ENCODE peak calls at places on chromosomes 16 and 17, in eight cellular contexts. I, C, P, O, X, B, S and K are unnamed samples.

GRCh38 chr17:79850571-79851460 is 11.6 kb upstream of the CBX4 start:
- DNase-seq in B (no peak), O (no peak), C (no peak), S (no peak), P (no peak), X (peak), I (peak), K (peak)

GRCh38 chr17:77214743-77215142 is 74.0 kb downstream of the SEC14L1 start:
- DNase-seq in X (no peak), O (peak), B (peak), C (no peak), I (peak), S (peak), P (no peak), K (no peak)

GRCh38 chr17:74924250-74924948 is at the start of gene OTOP2:
- DNase-seq in S (no peak), I (no peak), P (no peak), X (peak), B (no peak), O (peak), C (no peak), K (no peak)

GRCh38 chr16:80015566-80015965 is 415.0 kb upstream of the MAF start:
- DNase-seq in S (no peak), C (no peak), X (no peak), I (no peak), B (no peak), O (no peak), P (no peak), K (no peak)

GRCh38 chr16:85055503-85056210 is 28.1 kb downstream of the KIAA0513 start:
- DNase-seq in B (no peak), O (peak), S (peak), X (no peak), P (peak), I (peak), C (peak), K (peak)

GRCh38 chr16:35506018-35506897 is 2046.8 kb downstream of the TP53TG3F start:
- DNase-seq in B (no peak), X (peak), C (no peak), O (no peak), P (no peak), I (no peak), S (no peak), K (no peak)

GRCh38 chr17:74491645-74492044 is 25.2 kb downstream of the CD300A start:
- DNase-seq in X (no peak), P (no peak), O (no peak), B (no peak), S (no peak), C (no peak), I (no peak), K (no peak)

GRCh38 chr16:30112197-30113030 is 923 bp downstream of the GDPD3 start:
- DNase-seq in S (no peak), C (peak), B (peak), X (peak), O (peak), I (no peak), P (no peak), K (no peak)

GRCh38 chr16:70769131-70769530 is 31.8 kb downstream of the VAC14 start:
- DNase-seq in B (no peak), P (no peak), X (peak), O (no peak), C (no peak), I (no peak), S (no peak), K (no peak)

GRCh38 chr16:74485916-74486315 is 64.6 kb upstream of the CLEC18B start:
- DNase-seq in P (no peak), B (no peak), X (no peak), C (no peak), I (no peak), S (no peak), O (no peak), K (no peak)

GRCh38 chr16:80751167-80751566 is 53.2 kb downstream of the CDYL2 start:
- DNase-seq in S (no peak), P (no peak), X (no peak), I (no peak), C (no peak), O (no peak), B (no peak), K (peak)

GRCh38 chr17:17581509-17581908 is 10.0 kb downstream of the PEMT start:
- DNase-seq in B (no peak), P (no peak), I (no peak), X (no peak), O (no peak), C (no peak), S (no peak), K (no peak)

GRCh38 chr17:58247511-58248363 is 9.4 kb downstream of the LPO start:
- DNase-seq in X (no peak), O (no peak), S (no peak), B (no peak), P (no peak), C (no peak), I (no peak), K (no peak)

GRCh38 chr16:4217246-4218131 is 24.4 kb downstream of the SRL start:
- DNase-seq in P (no peak), I (no peak), S (no peak), B (peak), C (no peak), X (no peak), O (peak), K (no peak)

GRCh38 chr17:27849474-27850185 is 43.5 kb downstream of the LYRM9 start:
- DNase-seq in I (no peak), O (no peak), X (no peak), B (no peak), S (no peak), C (no peak), P (no peak), K (no peak)

GRCh38 chr17:44610871-44611270 is 45.4 kb upstream of the MEIOC start:
- DNase-seq in P (no peak), O (no peak), I (no peak), X (no peak), S (no peak), B (no peak), C (no peak), K (peak)

GRCh38 chr16:23801387-23801786 is 34.4 kb upstream of the PRKCB start:
- DNase-seq in O (peak), S (peak), P (peak), B (peak), X (peak), I (peak), C (peak), K (peak)

GRCh38 chr16:76683051-76683450 is 405.9 kb downstream of the CNTNAP4 start:
- DNase-seq in P (no peak), S (no peak), B (no peak), O (no peak), C (no peak), X (no peak), I (no peak), K (no peak)

GRCh38 chr17:74864866-74865395 is 5.2 kb upstream of the GRIN2C start:
- DNase-seq in O (peak), P (no peak), S (peak), I (peak), X (peak), B (peak), C (peak), K (peak)

GRCh38 chr16:4556580-4556979 is 440 bp downstream of the C16orf96 start:
- DNase-seq in P (no peak), I (no peak), B (no peak), C (no peak), O (no peak), X (peak), S (no peak), K (no peak)

GRCh38 chr17:42031584-42031983 is 11.7 kb downstream of the NKIRAS2 start:
- DNase-seq in S (no peak), X (no peak), O (no peak), B (no peak), C (no peak), I (no peak), P (no peak), K (no peak)

GRCh38 chr17:37490638-37491614 is 1.2 kb downstream of the DUSP14 start:
- DNase-seq in C (no peak), B (peak), X (no peak), O (peak), S (peak), P (no peak), I (peak), K (peak)

GRCh38 chr17:83193336-83194188 is 114.2 kb downstream of the METRNL start:
- DNase-seq in O (no peak), I (peak), B (no peak), C (no peak), S (no peak), X (peak), P (no peak), K (no peak)

GRCh38 chr16:11560701-11561439 is 25.8 kb downstream of the LITAF start:
- DNase-seq in B (peak), P (no peak), O (peak), X (no peak), C (peak), I (no peak), S (no peak), K (no peak)

GRCh38 chr16:87700406-87701065 is 65.2 kb downstream of the KLHDC4 start:
- DNase-seq in C (no peak), B (no peak), O (no peak), I (no peak), S (no peak), P (no peak), X (no peak), K (no peak)

GRCh38 chr16:9908613-9909012 is 273.6 kb downstream of the GRIN2A start:
- DNase-seq in X (no peak), C (no peak), S (peak), I (no peak), P (no peak), B (no peak), O (no peak), K (peak)

GRCh38 chr16:73170587-73170986 is 122.7 kb upstream of the ZFHX3 start:
- DNase-seq in B (no peak), I (no peak), S (no peak), C (no peak), X (no peak), O (no peak), P (no peak), K (no peak)

GRCh38 chr16:87682852-87683399 is 80.6 kb downstream of the JPH3 start:
- DNase-seq in B (no peak), X (no peak), O (no peak), S (no peak), P (no peak), I (no peak), C (no peak), K (no peak)

GRCh38 chr17:40320771-40321501 is 12.0 kb downstream of the RARA start:
- DNase-seq in I (no peak), B (no peak), P (no peak), O (no peak), X (peak), C (peak), S (no peak), K (peak)

GRCh38 chr17:51000835-51001638 is 119.6 kb downstream of the SPAG9 start:
- DNase-seq in X (no peak), O (peak), I (peak), B (peak), P (peak), S (peak), C (peak), K (peak)

GRCh38 chr17:7023576-7024401 is 939 bp downstream of the BCL6B start:
- DNase-seq in B (peak), S (peak), I (no peak), X (peak), P (peak), C (peak), O (peak), K (peak)

GRCh38 chr17:75864448-75864871 is 9.3 kb upstream of the WBP2 start:
- DNase-seq in P (peak), I (no peak), B (no peak), C (peak), X (no peak), S (no peak), O (peak), K (no peak)

GRCh38 chr17:60590075-60590474 is 9.9 kb upstream of the PPM1D start:
- DNase-seq in I (no peak), O (no peak), C (no peak), P (no peak), X (no peak), S (no peak), B (no peak), K (no peak)

GRCh38 chr16:65121870-65122723 is at the start of gene CDH11:
- DNase-seq in P (no peak), X (peak), C (no peak), I (no peak), B (no peak), O (no peak), S (peak), K (peak)